ENCODE peak calls at places on chromosomes 13 and 19, in eight cellular contexts. One of them, this sample, is unnamed.

GRCh38 chr19:41161903-41162302 is 31.1 kb upstream of the CYP2S1 start:
- DNase-seq in NCI-H2081: no peak
- DNase-seq in CD4-positive, alpha-beta T cell: no peak
- DNase-seq in substantia nigra: no peak
- DNase-seq in kidney epithelial cell: no peak
- DNase-seq in heart right ventricle: no peak
- DNase-seq in HEK293T: peak; percentile 44
- DNase-seq in AG04450: no peak
- DNase-seq in this sample: no peak

GRCh38 chr19:46107371-46107770 is 17.1 kb downstream of the IGFL3 start:
- DNase-seq in NCI-H2081: no peak
- DNase-seq in CD4-positive, alpha-beta T cell: no peak
- DNase-seq in substantia nigra: no peak
- DNase-seq in kidney epithelial cell: no peak
- DNase-seq in heart right ventricle: no peak
- DNase-seq in HEK293T: no peak
- DNase-seq in AG04450: no peak
- DNase-seq in this sample: no peak

GRCh38 chr13:79451500-79451962 is 29.4 kb upstream of the NDFIP2 start:
- DNase-seq in NCI-H2081: no peak
- DNase-seq in CD4-positive, alpha-beta T cell: peak; percentile 79
- DNase-seq in substantia nigra: peak; percentile 4
- DNase-seq in kidney epithelial cell: peak; percentile 92
- DNase-seq in heart right ventricle: no peak
- DNase-seq in HEK293T: peak; percentile 69
- DNase-seq in AG04450: peak; percentile 43
- DNase-seq in this sample: no peak

GRCh38 chr19:2059422-2060201 is 8.6 kb upstream of the MKNK2 start:
- DNase-seq in NCI-H2081: no peak
- DNase-seq in CD4-positive, alpha-beta T cell: no peak
- DNase-seq in substantia nigra: peak; percentile 72
- DNase-seq in kidney epithelial cell: no peak
- DNase-seq in heart right ventricle: no peak
- DNase-seq in HEK293T: no peak
- DNase-seq in AG04450: no peak
- DNase-seq in this sample: no peak

GRCh38 chr19:48330012-48330681 is 4.8 kb downstream of the EMP3 start:
- DNase-seq in NCI-H2081: peak; percentile 80
- DNase-seq in CD4-positive, alpha-beta T cell: peak; percentile 74
- DNase-seq in substantia nigra: peak; percentile 77
- DNase-seq in kidney epithelial cell: no peak
- DNase-seq in heart right ventricle: peak; percentile 81
- DNase-seq in HEK293T: peak; percentile 75
- DNase-seq in AG04450: no peak
- DNase-seq in this sample: peak; percentile 95

GRCh38 chr19:2027361-2027760 is 11.8 kb upstream of the BTBD2 start:
- DNase-seq in NCI-H2081: no peak
- DNase-seq in CD4-positive, alpha-beta T cell: no peak
- DNase-seq in substantia nigra: no peak
- DNase-seq in kidney epithelial cell: no peak
- DNase-seq in heart right ventricle: no peak
- DNase-seq in HEK293T: no peak
- DNase-seq in AG04450: no peak
- DNase-seq in this sample: no peak

GRCh38 chr13:44575741-44576395 is at the start of gene TSC22D1:
- DNase-seq in NCI-H2081: no peak
- DNase-seq in CD4-positive, alpha-beta T cell: peak; percentile 64
- DNase-seq in substantia nigra: peak; percentile 70
- DNase-seq in kidney epithelial cell: no peak
- DNase-seq in heart right ventricle: peak; percentile 41
- DNase-seq in HEK293T: no peak
- DNase-seq in AG04450: no peak
- DNase-seq in this sample: peak; percentile 21

GRCh38 chr13:106354961-106355360 is 180.5 kb downstream of the EFNB2 start:
- DNase-seq in NCI-H2081: peak; percentile 28
- DNase-seq in CD4-positive, alpha-beta T cell: no peak
- DNase-seq in substantia nigra: no peak
- DNase-seq in kidney epithelial cell: no peak
- DNase-seq in heart right ventricle: no peak
- DNase-seq in HEK293T: no peak
- DNase-seq in AG04450: no peak
- DNase-seq in this sample: no peak

GRCh38 chr19:19067276-19068072 is 3.7 kb downstream of the SLC25A42 start:
- DNase-seq in NCI-H2081: no peak
- DNase-seq in CD4-positive, alpha-beta T cell: no peak
- DNase-seq in substantia nigra: no peak
- DNase-seq in kidney epithelial cell: no peak
- DNase-seq in heart right ventricle: peak; percentile 28
- DNase-seq in HEK293T: no peak
- DNase-seq in AG04450: no peak
- DNase-seq in this sample: no peak

GRCh38 chr13:42746846-42747245 is 34.5 kb upstream of the FAM216B start:
- DNase-seq in NCI-H2081: no peak
- DNase-seq in CD4-positive, alpha-beta T cell: no peak
- DNase-seq in substantia nigra: no peak
- DNase-seq in kidney epithelial cell: no peak
- DNase-seq in heart right ventricle: no peak
- DNase-seq in HEK293T: no peak
- DNase-seq in AG04450: no peak
- DNase-seq in this sample: no peak

GRCh38 chr13:102846261-102847015 is 606 bp downstream of the ERCC5 start:
- DNase-seq in NCI-H2081: no peak
- DNase-seq in CD4-positive, alpha-beta T cell: peak; percentile 43
- DNase-seq in substantia nigra: no peak
- DNase-seq in kidney epithelial cell: no peak
- DNase-seq in heart right ventricle: peak; percentile 15
- DNase-seq in HEK293T: no peak
- DNase-seq in AG04450: no peak
- DNase-seq in this sample: peak; percentile 16

GRCh38 chr13:111225810-111226546 is 94.5 kb upstream of the TEX29 start:
- DNase-seq in NCI-H2081: no peak
- DNase-seq in CD4-positive, alpha-beta T cell: no peak
- DNase-seq in substantia nigra: no peak
- DNase-seq in kidney epithelial cell: no peak
- DNase-seq in heart right ventricle: no peak
- DNase-seq in HEK293T: no peak
- DNase-seq in AG04450: no peak
- DNase-seq in this sample: no peak

GRCh38 chr19:54164369-54165068 is 5.0 kb upstream of the LENG1 start:
- DNase-seq in NCI-H2081: peak; percentile 12
- DNase-seq in CD4-positive, alpha-beta T cell: peak; percentile 43
- DNase-seq in substantia nigra: no peak
- DNase-seq in kidney epithelial cell: no peak
- DNase-seq in heart right ventricle: peak; percentile 87
- DNase-seq in HEK293T: peak; percentile 67
- DNase-seq in AG04450: no peak
- DNase-seq in this sample: no peak

GRCh38 chr19:56163097-56163496 is 12.7 kb upstream of the GALP start:
- DNase-seq in NCI-H2081: no peak
- DNase-seq in CD4-positive, alpha-beta T cell: no peak
- DNase-seq in substantia nigra: no peak
- DNase-seq in kidney epithelial cell: no peak
- DNase-seq in heart right ventricle: no peak
- DNase-seq in HEK293T: no peak
- DNase-seq in AG04450: no peak
- DNase-seq in this sample: no peak

This sample was measured in NCI-H2171.